ENCODE peak calls at places on chromosomes 3 and 15, in ten cellular contexts. S is left lung, A is heart left ventricle, H is HCT116, P is A549, G is tibial artery, V is AG04450, W is adrenal gland, T is fibroblast of lung, U is PC-9. D is an unnamed sample.
A peak's percentile ranks its signal among the peaks of the same experiment; 100 is the strongest.

GRCh38 chr15:85927936-85928537 is 133.3 kb upstream of the KLHL25 start:
- DNase-seq in S (no peak), A (no peak), H (no peak), P (no peak), G (no peak), V (no peak), W (no peak), T (no peak), U (no peak), D (no peak)

GRCh38 chr15:77771616-77772015 is 138.9 kb upstream of the LINGO1 start:
- DNase-seq in S (no peak), A (no peak), H (no peak), P (no peak), G (no peak), V (no peak), W (no peak), T (no peak), U (no peak), D (no peak)

GRCh38 chr3:60752800-60753199 is 498.5 kb downstream of the FHIT start:
- DNase-seq in S (no peak), A (no peak), H (no peak), P (no peak), G (no peak), V (no peak), W (no peak), T (peak; percentile 34), U (no peak), D (no peak)

GRCh38 chr3:112413722-112414121 is 80.8 kb downstream of the CD200 start:
- DNase-seq in S (no peak), A (no peak), H (no peak), P (no peak), G (no peak), V (no peak), W (no peak), T (no peak), U (no peak), D (no peak)

GRCh38 chr15:55402707-55403106 is 5.5 kb downstream of the CCPG1 start:
- DNase-seq in S (no peak), A (no peak), H (no peak), P (no peak), G (no peak), V (no peak), W (no peak), T (peak; percentile 3), U (no peak), D (no peak)

GRCh38 chr15:68379759-68380290 is 52.1 kb downstream of the ITGA11 start:
- DNase-seq in S (no peak), A (peak; percentile 3), H (no peak), P (no peak), G (peak; percentile 37), V (peak; percentile 61), W (no peak), T (no peak), U (no peak), D (no peak)

GRCh38 chr15:95347846-95348245 is 982.7 kb upstream of the NR2F2 start:
- DNase-seq in S (no peak), A (no peak), H (no peak), P (no peak), G (no peak), V (no peak), W (no peak), T (no peak), U (no peak), D (no peak)

GRCh38 chr15:101474233-101474632 is 15.3 kb downstream of the PCSK6 start:
- DNase-seq in S (no peak), A (no peak), H (no peak), P (no peak), G (no peak), V (no peak), W (no peak), T (no peak), U (no peak), D (no peak)

GRCh38 chr15:79050341-79050740 is 40.2 kb downstream of the RASGRF1 start:
- DNase-seq in S (no peak), A (no peak), H (no peak), P (no peak), G (no peak), V (no peak), W (no peak), T (no peak), U (no peak), D (no peak)

GRCh38 chr15:68271854-68272471 is 5.6 kb upstream of the FEM1B start:
- DNase-seq in S (no peak), A (no peak), H (peak; percentile 80), P (peak; percentile 86), G (no peak), V (no peak), W (peak; percentile 86), T (peak; percentile 95), U (peak; percentile 97), D (no peak)

DNA sequence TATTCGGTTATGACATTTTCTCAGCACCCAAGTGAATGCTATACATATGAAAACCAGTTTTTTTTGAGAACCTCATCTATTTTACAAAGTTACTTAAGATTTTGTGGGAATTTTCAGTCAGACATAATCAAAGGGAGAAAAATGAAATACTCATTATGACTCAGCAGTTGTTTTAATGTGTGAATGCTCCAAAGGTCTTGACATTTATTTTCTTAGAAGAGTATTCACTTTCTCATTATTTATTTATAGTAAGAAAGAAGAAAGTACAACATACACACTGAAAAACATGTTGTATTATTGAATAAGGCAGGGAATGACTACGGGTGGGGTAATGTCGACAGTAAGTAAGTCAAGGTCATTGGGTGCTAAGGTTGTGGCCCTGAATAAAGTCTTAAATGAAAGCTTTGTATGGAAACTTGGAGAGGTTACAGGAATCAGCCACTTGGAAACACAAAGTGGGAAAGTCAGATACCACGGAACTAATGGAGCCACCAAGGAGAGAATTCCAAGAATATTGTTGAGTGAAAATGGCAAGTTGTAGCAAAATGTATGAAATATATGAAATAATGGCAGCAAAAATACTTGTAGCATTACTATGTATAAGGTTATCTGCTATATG is 844.5 kb downstream of the TBL1XR1 start:
- DNase-seq in S (no peak), A (no peak), H (no peak), P (no peak), G (no peak), V (no peak), W (no peak), T (peak; percentile 15), U (no peak), D (no peak)
- H3K9me3 ChIP-seq in S (peaks cover 9% of the 10 kb centered on the region), A (no peaks in the 10 kb centered on the region), H (no peaks in the 10 kb centered on the region), P (no peaks in the 10 kb centered on the region), G (no peaks in the 10 kb centered on the region), V (no peaks in the 10 kb centered on the region), W (no peaks in the 10 kb centered on the region), T (no peaks in the 10 kb centered on the region), U (no peaks in the 10 kb centered on the region), D (no peaks in the 10 kb centered on the region)

GRCh38 chr15:40803688-40804087 is 3.2 kb upstream of the ZFYVE19 start:
- DNase-seq in S (peak; percentile 12), A (no peak), H (no peak), P (no peak), G (no peak), V (no peak), W (no peak), T (no peak), U (no peak), D (no peak)
- TF ChIP-seq CTCF in S (no peak), A (no peak), H (no peak), P (no peak), G (no peak), V (no peak), W (no peak), T (no peak), U (no peak), D (no peak)

GRCh38 chr3:45939341-45939771 is 3.9 kb upstream of the CXCR6 start:
- DNase-seq in S (no peak), A (no peak), H (no peak), P (no peak), G (peak; percentile 51), V (no peak), W (no peak), T (no peak), U (no peak), D (no peak)
- H3K27ac ChIP-seq in S (no peak overlapping the region), A (no peak overlapping the region), H (no peak overlapping the region), P (no peak overlapping the region), G (no peak overlapping the region), V (peak overlapping the region; percentile 11), W (no peak overlapping the region), T (no peak overlapping the region), U (no peak overlapping the region), D (no peak overlapping the region)

GRCh38 chr3:43017038-43017437 is 37.9 kb downstream of the GASK1A start:
- DNase-seq in S (no peak), A (no peak), H (no peak), P (no peak), G (no peak), V (no peak), W (no peak), T (no peak), U (no peak), D (no peak)

GRCh38 chr3:43015572-43016512 is 36.7 kb downstream of the GASK1A start:
- DNase-seq in S (no peak), A (no peak), H (no peak), P (no peak), G (no peak), V (no peak), W (no peak), T (no peak), U (no peak), D (no peak)

GRCh38 chr3:43017593-43018195 is 38.6 kb downstream of the GASK1A start:
- DNase-seq in S (no peak), A (no peak), H (no peak), P (no peak), G (no peak), V (no peak), W (no peak), T (no peak), U (no peak), D (no peak)

GRCh38 chr3:43014990-43015389 is 35.9 kb downstream of the GASK1A start:
- DNase-seq in S (no peak), A (no peak), H (no peak), P (no peak), G (no peak), V (no peak), W (no peak), T (no peak), U (no peak), D (no peak)

DNA sequence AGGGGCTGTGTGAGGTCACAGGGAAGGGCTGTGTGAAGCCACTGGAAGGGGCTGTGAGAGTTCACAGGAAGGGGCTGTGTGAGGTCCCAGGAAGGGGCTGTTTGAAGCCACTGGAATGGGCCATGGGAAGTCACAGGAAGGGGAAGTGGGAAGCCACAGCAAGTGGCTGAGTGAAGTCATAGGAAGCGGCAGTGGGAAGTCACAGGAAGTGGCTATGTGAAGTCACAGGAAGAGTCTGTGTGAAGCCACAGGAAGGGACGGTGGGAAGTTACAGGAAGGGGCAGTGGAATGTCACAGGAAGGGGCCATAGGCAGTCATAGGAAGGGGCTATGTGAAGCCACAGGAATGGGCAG is 37.4 kb downstream of the GASK1A start:
- DNase-seq in S (no peak), A (no peak), H (no peak), P (no peak), G (no peak), V (no peak), W (no peak), T (no peak), U (no peak), D (no peak)
- H3K9me3 ChIP-seq in S (peaks cover 53% of the 10 kb centered on the region), A (no peaks in the 10 kb centered on the region), H (no peaks in the 10 kb centered on the region), P (no peaks in the 10 kb centered on the region), G (no peaks in the 10 kb centered on the region), V (peaks cover 21% of the 10 kb centered on the region), W (no peaks in the 10 kb centered on the region), T (no peaks in the 10 kb centered on the region), U (no peaks in the 10 kb centered on the region), D (peaks cover 52% of the 10 kb centered on the region)

DNA sequence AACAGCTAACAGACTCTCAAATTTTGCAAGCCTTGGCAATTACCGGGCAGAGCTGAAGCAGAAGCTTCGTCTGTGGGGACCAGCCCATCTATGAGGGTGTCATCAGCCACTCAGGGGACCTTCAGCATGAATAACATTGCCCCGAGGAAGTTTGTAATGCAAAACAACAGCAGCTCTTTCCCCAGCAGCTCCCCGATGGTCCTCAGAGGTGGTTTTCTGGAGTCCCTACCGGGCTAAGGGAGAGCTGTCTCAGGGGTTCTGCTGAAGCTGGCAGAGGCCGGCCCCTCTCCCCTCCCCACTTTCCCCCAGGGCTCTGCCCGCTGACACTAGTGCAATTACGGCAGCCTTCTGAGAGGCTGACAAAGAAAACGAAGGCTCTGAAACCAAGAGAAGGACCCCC is 101.9 kb upstream of the TLE3 start:
- DNase-seq in S (no peak), A (no peak), H (no peak), P (no peak), G (peak; percentile 51), V (no peak), W (no peak), T (no peak), U (no peak), D (no peak)
- TF ChIP-seq CTCF in S (no peak), A (no peak), H (no peak), P (no peak), G (no peak), V (no peak), W (no peak), T (no peak), U (no peak), D (no peak)

D was measured in CD4-positive, alpha-beta T cell.